ENCODE peak calls at places on chromosomes 6 and 20, in six cellular contexts. N, M, H, V, K and J are unnamed samples.
A peak's percentile ranks its signal among the peaks of the same experiment; 100 is the strongest.

GRCh38 chr6:39947611-39948068 is 13.4 kb upstream of the MOCS1 start:
- DNase-seq in N (no peak), M (no peak), H (no peak), V (no peak), K (no peak), J (no peak)

GRCh38 chr20:47427067-47427466 is 70.6 kb upstream of the ZMYND8 start:
- DNase-seq in N (no peak), M (no peak), H (no peak), V (no peak), K (no peak), J (no peak)

GRCh38 chr6:159966339-159966738 is 2.5 kb upstream of the IGF2R start:
- DNase-seq in N (no peak), M (no peak), H (no peak), V (no peak), K (no peak), J (no peak)

GRCh38 chr6:116386581-116387299 is 16.0 kb downstream of the DSE start:
- DNase-seq in N (no peak), M (peak; percentile 66), H (no peak), V (peak; percentile 59), K (no peak), J (peak; percentile 54)

GRCh38 chr6:38262041-38262440 is 377.7 kb downstream of the BTBD9 start:
- DNase-seq in N (no peak), M (peak; percentile 74), H (no peak), V (peak; percentile 88), K (no peak), J (peak; percentile 82)

GRCh38 chr6:31094389-31094881 is 17.9 kb downstream of the C6orf15 start:
- DNase-seq in N (no peak), M (peak; percentile 48), H (no peak), V (peak; percentile 83), K (no peak), J (peak; percentile 33)

GRCh38 chr6:128659878-128660622 is 139.7 kb upstream of the PTPRK start:
- DNase-seq in N (no peak), M (no peak), H (no peak), V (peak; percentile 40), K (no peak), J (no peak)

GRCh38 chr6:150898390-150899170 is 33.1 kb downstream of the MTHFD1L start:
- DNase-seq in N (no peak), M (peak; percentile 44), H (no peak), V (no peak), K (no peak), J (peak; percentile 47)

GRCh38 chr6:141669141-141669540 is 463.6 kb upstream of the GJE1 start:
- DNase-seq in N (no peak), M (no peak), H (no peak), V (no peak), K (no peak), J (no peak)

GRCh38 chr6:121838842-121839241 is 403.4 kb downstream of the GJA1 start:
- DNase-seq in N (no peak), M (peak; percentile 88), H (no peak), V (peak; percentile 55), K (no peak), J (no peak)

GRCh38 chr6:129345890-129346289 is 364.1 kb downstream of the ARHGAP18 start:
- DNase-seq in N (no peak), M (peak; percentile 73), H (no peak), V (peak; percentile 65), K (peak; percentile 71), J (peak; percentile 87)

GRCh38 chr6:170056329-170056728 is 234.5 kb downstream of the DLL1 start:
- DNase-seq in N (no peak), M (no peak), H (no peak), V (no peak), K (no peak), J (no peak)

GRCh38 chr6:13766201-13766634 is 48.1 kb downstream of the MCUR1 start:
- DNase-seq in N (no peak), M (peak; percentile 36), H (no peak), V (peak; percentile 37), K (peak; percentile 28), J (peak; percentile 32)

GRCh38 chr6:41636803-41637178 is 1.5 kb upstream of the MDFI start:
- DNase-seq in N (peak; percentile 76), M (peak; percentile 38), H (peak; percentile 96), V (peak; percentile 91), K (no peak), J (no peak)

GRCh38 chr6:41563060-41563776 is 17.0 kb downstream of the FOXP4 start:
- DNase-seq in N (no peak), M (no peak), H (no peak), V (no peak), K (no peak), J (no peak)

GRCh38 chr6:42301986-42302385 is 84.3 kb upstream of the MRPS10 start:
- DNase-seq in N (no peak), M (no peak), H (no peak), V (no peak), K (no peak), J (no peak)

DNA sequence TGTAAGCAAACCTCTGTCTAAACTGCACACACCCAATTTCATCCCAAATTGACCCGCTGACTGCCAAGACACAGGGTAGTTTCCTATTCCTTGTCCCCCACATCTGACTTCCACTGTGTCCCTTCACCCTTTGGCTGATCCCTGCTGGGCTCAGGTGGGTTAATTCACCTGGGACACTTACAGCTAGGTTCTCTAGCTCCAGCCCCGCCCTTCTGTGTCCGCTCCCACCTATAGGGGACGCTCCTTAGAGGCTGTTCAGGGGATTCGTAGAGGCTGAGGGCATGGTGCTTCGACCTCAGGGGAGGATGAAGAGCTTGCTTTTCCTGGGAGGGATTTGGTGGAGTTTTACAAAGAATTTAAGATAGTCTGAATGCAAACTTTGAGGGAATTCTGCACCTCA is 4.0 kb upstream of the CD93 start:
- DNase-seq in N (no peak), M (no peak), H (no peak), V (no peak), K (no peak), J (no peak)
- TF ChIP-seq CTCF in N (no peak), M (no peak), H (no peak), V (peak; percentile 41), K (no peak), J (no peak)

DNA sequence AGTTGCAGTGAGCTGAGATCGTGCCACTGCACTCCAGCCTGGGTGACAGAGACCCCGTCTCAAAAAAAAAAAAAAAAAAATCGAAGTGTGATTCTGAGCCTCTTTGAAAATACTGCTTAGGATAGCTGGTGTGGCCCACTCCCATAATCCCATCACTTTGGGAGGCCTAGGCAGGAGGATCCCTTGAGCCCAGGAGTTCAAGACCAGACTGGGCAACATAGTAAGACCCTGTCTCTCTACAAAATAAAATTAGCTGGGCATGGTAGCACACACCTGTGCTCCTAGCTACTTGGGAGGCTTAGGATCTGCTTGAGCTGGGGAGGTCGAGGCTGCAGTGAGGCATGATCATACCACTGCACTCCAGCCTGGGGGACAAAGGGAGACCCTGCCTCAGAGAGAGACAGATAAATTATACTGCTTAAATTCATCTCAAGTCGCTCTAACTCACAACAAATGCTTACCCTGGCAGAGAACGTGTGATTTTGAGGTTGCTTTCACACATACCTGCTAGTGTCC is 12.4 kb upstream of the TMC2 start:
- DNase-seq in N (no peak), M (no peak), H (no peak), V (no peak), K (no peak), J (no peak)
- H3K4me3 ChIP-seq in N (no peak overlapping the region), M (peak overlapping the region; percentile 82), H (peak overlapping the region; percentile 45), V (peak overlapping the region; percentile 75), K (peak overlapping the region; percentile 79), J (peak overlapping the region; percentile 82)

GRCh38 chr6:168214586-168215104 is 104.9 kb downstream of the DACT2 start:
- DNase-seq in N (no peak), M (no peak), H (peak; percentile 51), V (no peak), K (no peak), J (no peak)
- TF ChIP-seq CTCF in N (no peak), M (no peak), H (no peak), V (no peak), K (no peak), J (no peak)

GRCh38 chr20:49216991-49217578 is 2.1 kb upstream of the DDX27 start:
- DNase-seq in N (peak; percentile 96), M (peak; percentile 93), H (peak; percentile 99), V (peak; percentile 99), K (peak; percentile 59), J (peak; percentile 73)
- H3K4me3 ChIP-seq in N (no peak overlapping the region), M (no peak overlapping the region), H (no peak overlapping the region), V (no peak overlapping the region), K (no peak overlapping the region), J (no peak overlapping the region)

GRCh38 chr20:39070484-39071231 is 108.5 kb downstream of the DHX35 start:
- DNase-seq in N (no peak), M (peak; percentile 21), H (no peak), V (peak; percentile 32), K (peak; percentile 46), J (peak; percentile 71)

GRCh38 chr20:39067526-39068216 is 105.5 kb downstream of the DHX35 start:
- DNase-seq in N (no peak), M (peak; percentile 15), H (no peak), V (no peak), K (no peak), J (peak; percentile 62)

GRCh38 chr20:39069976-39070375 is 107.8 kb downstream of the DHX35 start:
- DNase-seq in N (no peak), M (no peak), H (no peak), V (no peak), K (no peak), J (peak; percentile 22)

GRCh38 chr20:39072132-39072531 is 110.0 kb downstream of the DHX35 start:
- DNase-seq in N (no peak), M (no peak), H (no peak), V (no peak), K (no peak), J (no peak)

GRCh38 chr20:39066464-39066863 is 104.3 kb downstream of the DHX35 start:
- DNase-seq in N (no peak), M (no peak), H (no peak), V (no peak), K (no peak), J (no peak)
- TF ChIP-seq CTCF in N (no peak), M (no peak), H (no peak), V (no peak), K (no peak), J (no peak)

GRCh38 chr20:13292486-13292885 is 71.4 kb downstream of the ISM1 start:
- DNase-seq in N (no peak), M (no peak), H (no peak), V (no peak), K (no peak), J (no peak)

GRCh38 chr20:13289031-13289430 is 68.0 kb downstream of the ISM1 start:
- DNase-seq in N (no peak), M (no peak), H (no peak), V (no peak), K (no peak), J (no peak)

GRCh38 chr20:13291167-13291566 is 70.1 kb downstream of the ISM1 start:
- DNase-seq in N (no peak), M (no peak), H (no peak), V (no peak), K (no peak), J (no peak)

GRCh38 chr20:13288357-13288756 is 67.3 kb downstream of the ISM1 start:
- DNase-seq in N (no peak), M (no peak), H (no peak), V (no peak), K (no peak), J (no peak)

DNA sequence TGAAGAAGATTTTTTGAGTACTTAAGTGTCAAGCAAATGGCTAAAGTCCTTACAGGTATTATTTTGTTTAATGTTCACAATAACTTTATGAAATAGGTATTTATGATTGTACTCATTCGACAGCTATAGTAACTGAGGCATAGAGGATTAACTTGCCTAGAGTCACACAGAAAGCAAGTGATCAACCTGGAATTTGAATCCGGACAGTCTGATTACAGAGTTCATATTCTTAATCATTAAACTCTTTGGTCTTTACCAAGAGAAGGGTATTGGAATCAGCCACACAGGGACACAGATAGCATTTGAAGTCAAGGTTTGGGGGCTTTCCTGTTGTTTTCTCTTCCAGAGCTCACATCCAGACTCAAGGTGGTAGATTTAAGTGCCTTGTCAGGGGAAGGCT is 69.7 kb downstream of the ISM1 start:
- DNase-seq in N (no peak), M (no peak), H (no peak), V (no peak), K (no peak), J (no peak)
- H3K4me3 ChIP-seq in N (no peak overlapping the region), M (no peak overlapping the region), H (no peak overlapping the region), V (no peak overlapping the region), K (no peak overlapping the region), J (no peak overlapping the region)